ENCODE peak calls at places on chromosome 11, in seven cellular contexts. K, D, X, Z, T, W and F are unnamed samples.

GRCh38 chr11:74288161-74288560 is 23.3 kb downstream of the P4HA3 start:
- DNase-seq in K (no peak), D (no peak), X (no peak), Z (peak; percentile 29), T (no peak), W (no peak), F (no peak)

GRCh38 chr11:16981651-16982194 is 32.5 kb downstream of the PLEKHA7 start:
- DNase-seq in K (peak; percentile 73), D (peak; percentile 90), X (no peak), Z (no peak), T (no peak), W (no peak), F (no peak)

GRCh38 chr11:60261014-60261413 is 18.1 kb upstream of the MS4A4E start:
- DNase-seq in K (no peak), D (no peak), X (no peak), Z (no peak), T (no peak), W (no peak), F (no peak)

GRCh38 chr11:125933030-125933813 is 12.6 kb upstream of the VSIG10L2 start:
- DNase-seq in K (no peak), D (no peak), X (no peak), Z (peak; percentile 44), T (no peak), W (no peak), F (peak; percentile 46)

GRCh38 chr11:17603056-17603825 is 56.2 kb downstream of the OTOG start:
- DNase-seq in K (no peak), D (no peak), X (no peak), Z (no peak), T (no peak), W (no peak), F (peak; percentile 36)

GRCh38 chr11:103940542-103940941 is 95.9 kb upstream of the DDI1 start:
- DNase-seq in K (no peak), D (no peak), X (no peak), Z (no peak), T (no peak), W (no peak), F (no peak)

GRCh38 chr11:112241486-112241885 is 15.3 kb downstream of the PTS start:
- DNase-seq in K (no peak), D (no peak), X (no peak), Z (no peak), T (no peak), W (no peak), F (no peak)

GRCh38 chr11:14417186-14417585 is 58.2 kb upstream of the RRAS2 start:
- DNase-seq in K (no peak), D (no peak), X (no peak), Z (no peak), T (no peak), W (no peak), F (no peak)

GRCh38 chr11:74446445-74446844 is 20.9 kb downstream of the KCNE3 start:
- DNase-seq in K (no peak), D (no peak), X (no peak), Z (no peak), T (no peak), W (no peak), F (no peak)

GRCh38 chr11:76756341-76756771 is 26.8 kb upstream of the TSKU start:
- DNase-seq in K (no peak), D (no peak), X (no peak), Z (no peak), T (no peak), W (no peak), F (no peak)

GRCh38 chr11:98545544-98546175 is 475.1 kb upstream of the CNTN5 start:
- DNase-seq in K (no peak), D (no peak), X (no peak), Z (no peak), T (no peak), W (no peak), F (no peak)

GRCh38 chr11:12815150-12815523 is 140.9 kb downstream of the TEAD1 start:
- DNase-seq in K (no peak), D (no peak), X (no peak), Z (no peak), T (no peak), W (no peak), F (no peak)

GRCh38 chr11:12817681-12818332 is 143.6 kb downstream of the TEAD1 start:
- DNase-seq in K (no peak), D (no peak), X (no peak), Z (no peak), T (no peak), W (no peak), F (no peak)

GRCh38 chr11:12822623-12823022 is 148.4 kb downstream of the TEAD1 start:
- DNase-seq in K (no peak), D (no peak), X (no peak), Z (no peak), T (no peak), W (no peak), F (no peak)

GRCh38 chr11:12815931-12816494 is 141.8 kb downstream of the TEAD1 start:
- DNase-seq in K (no peak), D (no peak), X (peak; percentile 26), Z (no peak), T (no peak), W (no peak), F (no peak)

GRCh38 chr11:12818333-12819015 is 144.3 kb downstream of the TEAD1 start:
- DNase-seq in K (no peak), D (no peak), X (peak; percentile 42), Z (no peak), T (peak; percentile 59), W (no peak), F (no peak)
- H3K4me1 ChIP-seq in K (peaks cover 31% of the 10 kb centered on the region), D (peaks cover 17% of the 10 kb centered on the region), X (peaks cover 65% of the 10 kb centered on the region), Z (peaks cover 28% of the 10 kb centered on the region), T (peaks cover 33% of the 10 kb centered on the region), W (peaks cover 55% of the 10 kb centered on the region), F (peaks cover 55% of the 10 kb centered on the region)

DNA sequence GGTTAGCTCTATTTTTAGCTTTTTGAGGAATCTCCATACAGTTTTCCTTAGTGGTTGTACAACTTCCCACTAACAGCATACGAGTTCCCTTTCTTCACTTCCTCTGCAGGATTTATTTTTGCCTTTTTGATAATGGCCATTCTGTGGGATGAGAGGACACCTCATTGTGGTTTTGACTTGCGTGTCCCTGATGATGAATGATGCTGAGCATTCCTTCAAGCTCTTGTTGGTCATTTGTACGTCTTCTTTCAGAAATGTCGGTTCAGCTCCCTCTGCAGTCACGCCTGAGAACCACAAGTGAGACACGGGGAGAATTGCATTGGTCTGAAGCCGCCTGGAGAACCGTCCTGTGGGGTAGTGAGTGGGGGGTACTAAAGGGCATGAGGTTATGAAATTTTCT is 2.0 kb upstream of the KRTAP5-10 start:
- DNase-seq in K (peak; percentile 35), D (peak; percentile 68), X (no peak), Z (peak; percentile 65), T (no peak), W (no peak), F (no peak)
- TF ChIP-seq CTCF in K (peak; percentile 5), D (no peak), X (peak; percentile 53), Z (peak; percentile 74), T (peak; percentile 44), W (no peak), F (no peak)

GRCh38 chr11:64250406-64250874 is 890 bp upstream of the PLCB3 start:
- DNase-seq in K (no peak), D (no peak), X (no peak), Z (no peak), T (no peak), W (no peak), F (no peak)
- H3K4me3 ChIP-seq in K (no peak overlapping the region), D (no peak overlapping the region), X (peak overlapping the region; percentile 88), Z (peak overlapping the region; percentile 87), T (peak overlapping the region; percentile 100), W (peak overlapping the region; percentile 75), F (peak overlapping the region; percentile 83)

GRCh38 chr11:109728056-109728455 is 306.1 kb downstream of the C11orf87 start:
- DNase-seq in K (no peak), D (no peak), X (no peak), Z (no peak), T (no peak), W (no peak), F (no peak)

GRCh38 chr11:109731451-109731850 is 309.5 kb downstream of the C11orf87 start:
- DNase-seq in K (no peak), D (no peak), X (no peak), Z (no peak), T (no peak), W (no peak), F (no peak)

GRCh38 chr11:109733245-109733644 is 311.3 kb downstream of the C11orf87 start:
- DNase-seq in K (no peak), D (no peak), X (no peak), Z (no peak), T (no peak), W (no peak), F (no peak)

GRCh38 chr11:109730669-109731068 is 308.7 kb downstream of the C11orf87 start:
- DNase-seq in K (no peak), D (no peak), X (no peak), Z (no peak), T (no peak), W (no peak), F (no peak)

DNA sequence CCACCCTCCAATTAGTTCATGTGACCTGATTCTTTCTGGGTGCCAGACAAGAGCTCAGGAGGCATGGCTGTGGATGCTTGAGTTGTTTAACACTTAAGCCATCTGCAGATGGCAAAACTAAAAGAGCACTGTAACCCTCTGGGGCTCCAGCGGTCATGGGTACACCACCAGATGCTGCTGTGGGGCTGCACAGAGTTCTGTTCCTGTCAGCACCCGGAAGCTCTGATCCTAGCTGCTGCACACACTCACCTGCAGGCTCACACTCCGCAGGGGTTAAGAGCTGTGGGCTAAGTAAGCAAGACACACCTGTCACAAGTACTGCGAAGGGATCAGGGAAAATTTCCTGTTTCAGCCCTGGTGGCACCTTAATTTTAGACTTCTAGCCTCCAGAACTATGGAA is 307.8 kb downstream of the C11orf87 start:
- DNase-seq in K (peak; percentile 42), D (no peak), X (no peak), Z (no peak), T (no peak), W (no peak), F (no peak)
- H3K4me1 ChIP-seq in K (no peaks in the 10 kb centered on the region), D (no peaks in the 10 kb centered on the region), X (peaks cover 8% of the 10 kb centered on the region), Z (no peaks in the 10 kb centered on the region), T (no peaks in the 10 kb centered on the region), W (no peaks in the 10 kb centered on the region), F (no peaks in the 10 kb centered on the region)